ENCODE peak calls at places on chromosomes 2 and 18, in nine cellular contexts. One of them, this sample, is unnamed.
A peak's percentile ranks its signal among the peaks of the same experiment; 100 is the strongest.

GRCh38 chr18:79917351-79918088 is 33.9 kb downstream of the SLC66A2 start:
- DNase-seq in osteoblast: peak; percentile 62
- DNase-seq in type B pancreatic cell: peak; percentile 62
- DNase-seq in omental fat pad: peak; percentile 11
- DNase-seq in progenitor cell of endocrine pancreas: no peak
- DNase-seq in stomach: no peak
- DNase-seq in GM12864: no peak
- DNase-seq in AG10803: no peak
- DNase-seq in fibroblast of the aortic adventitia: no peak
- DNase-seq in this sample: no peak

GRCh38 chr18:76687271-76688006 is 134.9 kb upstream of the ZNF236 start:
- DNase-seq in AG10803: no peak
- DNase-seq in type B pancreatic cell: no peak
- DNase-seq in progenitor cell of endocrine pancreas: no peak
- DNase-seq in GM12864: no peak
- DNase-seq in fibroblast of the aortic adventitia: no peak
- DNase-seq in osteoblast: peak; percentile 43
- DNase-seq in stomach: no peak
- DNase-seq in omental fat pad: no peak
- DNase-seq in this sample: peak; percentile 41

GRCh38 chr2:174138161-174138560 is 110.2 kb downstream of the OLA1 start:
- DNase-seq in fibroblast of the aortic adventitia: no peak
- DNase-seq in osteoblast: no peak
- DNase-seq in GM12864: no peak
- DNase-seq in progenitor cell of endocrine pancreas: no peak
- DNase-seq in AG10803: no peak
- DNase-seq in stomach: no peak
- DNase-seq in omental fat pad: no peak
- DNase-seq in type B pancreatic cell: no peak
- DNase-seq in this sample: no peak

GRCh38 chr2:121220995-121221394 is 64.0 kb downstream of the TFCP2L1 start:
- DNase-seq in progenitor cell of endocrine pancreas: no peak
- DNase-seq in osteoblast: no peak
- DNase-seq in stomach: no peak
- DNase-seq in omental fat pad: no peak
- DNase-seq in fibroblast of the aortic adventitia: no peak
- DNase-seq in GM12864: no peak
- DNase-seq in AG10803: no peak
- DNase-seq in type B pancreatic cell: no peak
- DNase-seq in this sample: peak; percentile 26

GRCh38 chr2:83365476-83365875 is 1093.6 kb downstream of the SUCLG1 start:
- DNase-seq in type B pancreatic cell: no peak
- DNase-seq in AG10803: peak; percentile 48
- DNase-seq in stomach: no peak
- DNase-seq in progenitor cell of endocrine pancreas: no peak
- DNase-seq in GM12864: no peak
- DNase-seq in fibroblast of the aortic adventitia: no peak
- DNase-seq in osteoblast: no peak
- DNase-seq in omental fat pad: no peak
- DNase-seq in this sample: no peak

GRCh38 chr2:602571-603366 is 74.4 kb downstream of the TMEM18 start:
- DNase-seq in omental fat pad: no peak
- DNase-seq in stomach: no peak
- DNase-seq in type B pancreatic cell: no peak
- DNase-seq in progenitor cell of endocrine pancreas: no peak
- DNase-seq in GM12864: no peak
- DNase-seq in osteoblast: no peak
- DNase-seq in fibroblast of the aortic adventitia: no peak
- DNase-seq in AG10803: no peak
- DNase-seq in this sample: peak; percentile 68

GRCh38 chr2:62158444-62159121 is 37.3 kb upstream of the B3GNT2 start:
- DNase-seq in stomach: no peak
- DNase-seq in GM12864: no peak
- DNase-seq in type B pancreatic cell: no peak
- DNase-seq in omental fat pad: no peak
- DNase-seq in osteoblast: no peak
- DNase-seq in fibroblast of the aortic adventitia: no peak
- DNase-seq in progenitor cell of endocrine pancreas: no peak
- DNase-seq in AG10803: no peak
- DNase-seq in this sample: no peak

GRCh38 chr2:17894005-17894404 is 15.5 kb downstream of the KCNS3 start:
- DNase-seq in omental fat pad: no peak
- DNase-seq in GM12864: no peak
- DNase-seq in osteoblast: no peak
- DNase-seq in fibroblast of the aortic adventitia: no peak
- DNase-seq in type B pancreatic cell: no peak
- DNase-seq in progenitor cell of endocrine pancreas: no peak
- DNase-seq in stomach: no peak
- DNase-seq in AG10803: no peak
- DNase-seq in this sample: no peak

GRCh38 chr2:113132622-113133021 is 5.2 kb downstream of the IL1RN start:
- DNase-seq in progenitor cell of endocrine pancreas: no peak
- DNase-seq in type B pancreatic cell: no peak
- DNase-seq in osteoblast: no peak
- DNase-seq in GM12864: no peak
- DNase-seq in stomach: no peak
- DNase-seq in omental fat pad: no peak
- DNase-seq in fibroblast of the aortic adventitia: no peak
- DNase-seq in AG10803: no peak
- DNase-seq in this sample: no peak

GRCh38 chr2:38619458-38620164 is 16.9 kb upstream of the HNRNPLL start:
- DNase-seq in GM12864: no peak
- DNase-seq in omental fat pad: no peak
- DNase-seq in progenitor cell of endocrine pancreas: no peak
- DNase-seq in fibroblast of the aortic adventitia: peak; percentile 63
- DNase-seq in stomach: no peak
- DNase-seq in type B pancreatic cell: no peak
- DNase-seq in osteoblast: no peak
- DNase-seq in AG10803: peak; percentile 29
- DNase-seq in this sample: no peak

GRCh38 chr2:232883116-232883721 is 13.2 kb downstream of the SNORC start:
- DNase-seq in type B pancreatic cell: no peak
- DNase-seq in osteoblast: peak; percentile 71
- DNase-seq in progenitor cell of endocrine pancreas: no peak
- DNase-seq in stomach: no peak
- DNase-seq in fibroblast of the aortic adventitia: no peak
- DNase-seq in AG10803: no peak
- DNase-seq in GM12864: no peak
- DNase-seq in omental fat pad: no peak
- DNase-seq in this sample: no peak

DNA sequence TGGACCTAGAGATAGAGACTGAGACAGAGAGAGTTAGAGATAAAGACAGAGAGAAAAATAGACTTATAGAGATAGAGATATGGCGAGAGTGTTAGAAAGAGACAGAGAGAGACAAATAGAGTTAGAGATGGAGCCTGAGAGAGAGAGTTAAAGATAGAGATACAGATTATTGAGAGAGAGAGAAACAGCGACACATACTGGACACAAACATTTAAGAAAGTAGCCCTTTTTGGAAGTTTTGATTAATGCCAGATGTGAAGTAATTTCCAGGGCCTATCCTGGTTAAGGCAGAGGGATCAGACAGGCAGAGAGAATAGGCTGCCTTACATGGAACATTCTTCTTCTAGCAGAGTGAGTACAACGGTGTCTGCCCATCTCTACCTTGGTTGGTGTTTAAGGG is 311.6 kb upstream of the CDH7 start:
- DNase-seq in fibroblast of the aortic adventitia: no peak
- DNase-seq in omental fat pad: no peak
- DNase-seq in AG10803: no peak
- DNase-seq in GM12864: no peak
- DNase-seq in stomach: no peak
- DNase-seq in type B pancreatic cell: no peak
- DNase-seq in osteoblast: no peak
- DNase-seq in progenitor cell of endocrine pancreas: no peak
- DNase-seq in this sample: no peak
- TF ChIP-seq CTCF in fibroblast of the aortic adventitia: no peak
- TF ChIP-seq CTCF in omental fat pad: no peak
- TF ChIP-seq CTCF in AG10803: no peak
- TF ChIP-seq CTCF in GM12864: no peak
- TF ChIP-seq CTCF in stomach: no peak
- TF ChIP-seq CTCF in type B pancreatic cell: peak; percentile 62
- TF ChIP-seq CTCF in osteoblast: no peak
- TF ChIP-seq CTCF in progenitor cell of endocrine pancreas: peak; percentile 28
- TF ChIP-seq CTCF in this sample: no peak

GRCh38 chr2:27379383-27379839 is 1.1 kb downstream of the ZNF513 start:
- DNase-seq in osteoblast: no peak
- DNase-seq in type B pancreatic cell: no peak
- DNase-seq in GM12864: no peak
- DNase-seq in stomach: no peak
- DNase-seq in progenitor cell of endocrine pancreas: no peak
- DNase-seq in fibroblast of the aortic adventitia: peak; percentile 25
- DNase-seq in omental fat pad: no peak
- DNase-seq in AG10803: no peak
- DNase-seq in this sample: no peak

GRCh38 chr2:27377618-27378095 is 2.9 kb downstream of the ZNF513 start:
- DNase-seq in AG10803: no peak
- DNase-seq in type B pancreatic cell: no peak
- DNase-seq in stomach: no peak
- DNase-seq in GM12864: no peak
- DNase-seq in fibroblast of the aortic adventitia: no peak
- DNase-seq in osteoblast: no peak
- DNase-seq in progenitor cell of endocrine pancreas: no peak
- DNase-seq in omental fat pad: no peak
- DNase-seq in this sample: no peak

GRCh38 chr2:27376866-27377617 is 3.5 kb downstream of the ZNF513 start:
- DNase-seq in osteoblast: no peak
- DNase-seq in type B pancreatic cell: no peak
- DNase-seq in stomach: no peak
- DNase-seq in AG10803: no peak
- DNase-seq in fibroblast of the aortic adventitia: no peak
- DNase-seq in progenitor cell of endocrine pancreas: no peak
- DNase-seq in GM12864: no peak
- DNase-seq in omental fat pad: no peak
- DNase-seq in this sample: no peak

GRCh38 chr2:27378809-27379290 is 1.7 kb downstream of the ZNF513 start:
- DNase-seq in progenitor cell of endocrine pancreas: no peak
- DNase-seq in fibroblast of the aortic adventitia: no peak
- DNase-seq in omental fat pad: no peak
- DNase-seq in GM12864: no peak
- DNase-seq in AG10803: no peak
- DNase-seq in type B pancreatic cell: no peak
- DNase-seq in stomach: no peak
- DNase-seq in osteoblast: peak; percentile 74
- DNase-seq in this sample: no peak

GRCh38 chr2:27378096-27378808 is 2.3 kb downstream of the ZNF513 start:
- DNase-seq in omental fat pad: no peak
- DNase-seq in stomach: no peak
- DNase-seq in type B pancreatic cell: no peak
- DNase-seq in AG10803: peak; percentile 27
- DNase-seq in osteoblast: no peak
- DNase-seq in GM12864: no peak
- DNase-seq in fibroblast of the aortic adventitia: no peak
- DNase-seq in progenitor cell of endocrine pancreas: no peak
- DNase-seq in this sample: peak; percentile 34
- TF ChIP-seq CTCF in omental fat pad: no peak
- TF ChIP-seq CTCF in stomach: no peak
- TF ChIP-seq CTCF in type B pancreatic cell: no peak
- TF ChIP-seq CTCF in AG10803: peak; percentile 13
- TF ChIP-seq CTCF in osteoblast: peak; percentile 38
- TF ChIP-seq CTCF in GM12864: peak; percentile 18
- TF ChIP-seq CTCF in fibroblast of the aortic adventitia: no peak
- TF ChIP-seq CTCF in progenitor cell of endocrine pancreas: no peak
- TF ChIP-seq CTCF in this sample: no peak

GRCh38 chr18:11324510-11324909 is 175.1 kb upstream of the PIEZO2 start:
- DNase-seq in fibroblast of the aortic adventitia: peak; percentile 72
- DNase-seq in AG10803: no peak
- DNase-seq in progenitor cell of endocrine pancreas: no peak
- DNase-seq in type B pancreatic cell: no peak
- DNase-seq in omental fat pad: no peak
- DNase-seq in GM12864: no peak
- DNase-seq in osteoblast: no peak
- DNase-seq in stomach: no peak
- DNase-seq in this sample: no peak

GRCh38 chr18:11323359-11323819 is 174.0 kb upstream of the PIEZO2 start:
- DNase-seq in GM12864: no peak
- DNase-seq in type B pancreatic cell: no peak
- DNase-seq in osteoblast: no peak
- DNase-seq in AG10803: peak; percentile 28
- DNase-seq in omental fat pad: no peak
- DNase-seq in progenitor cell of endocrine pancreas: no peak
- DNase-seq in stomach: no peak
- DNase-seq in fibroblast of the aortic adventitia: peak; percentile 83
- DNase-seq in this sample: peak; percentile 6

GRCh38 chr18:11320981-11321380 is 171.6 kb upstream of the PIEZO2 start:
- DNase-seq in stomach: no peak
- DNase-seq in fibroblast of the aortic adventitia: peak; percentile 24
- DNase-seq in osteoblast: no peak
- DNase-seq in GM12864: no peak
- DNase-seq in type B pancreatic cell: no peak
- DNase-seq in AG10803: peak; percentile 78
- DNase-seq in progenitor cell of endocrine pancreas: no peak
- DNase-seq in omental fat pad: no peak
- DNase-seq in this sample: no peak

GRCh38 chr18:11322006-11322405 is 172.6 kb upstream of the PIEZO2 start:
- DNase-seq in omental fat pad: no peak
- DNase-seq in fibroblast of the aortic adventitia: no peak
- DNase-seq in AG10803: no peak
- DNase-seq in osteoblast: no peak
- DNase-seq in stomach: no peak
- DNase-seq in type B pancreatic cell: no peak
- DNase-seq in GM12864: no peak
- DNase-seq in progenitor cell of endocrine pancreas: no peak
- DNase-seq in this sample: no peak

DNA sequence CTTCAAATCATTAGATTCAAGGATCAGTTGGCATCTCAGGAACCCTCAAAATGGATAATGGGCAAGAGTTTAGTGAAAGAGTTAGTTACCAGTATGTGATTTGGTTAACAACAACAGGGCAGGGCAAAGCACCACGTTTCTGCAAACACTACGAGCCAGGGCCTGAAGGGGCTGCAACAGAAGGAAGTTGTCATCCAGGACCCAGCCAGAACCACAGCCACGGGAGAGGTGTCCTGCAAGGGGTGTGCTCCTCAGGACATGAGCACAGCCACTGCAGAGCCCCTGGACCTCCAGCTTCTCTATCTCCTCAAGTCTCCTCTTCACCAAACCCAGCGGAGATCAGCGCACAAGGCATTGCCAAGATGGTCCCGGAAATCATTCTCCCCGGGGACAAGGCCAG is 173.3 kb upstream of the PIEZO2 start:
- DNase-seq in fibroblast of the aortic adventitia: no peak
- DNase-seq in type B pancreatic cell: no peak
- DNase-seq in GM12864: no peak
- DNase-seq in progenitor cell of endocrine pancreas: no peak
- DNase-seq in omental fat pad: no peak
- DNase-seq in stomach: no peak
- DNase-seq in osteoblast: no peak
- DNase-seq in AG10803: no peak
- DNase-seq in this sample: no peak
- TF ChIP-seq CTCF in fibroblast of the aortic adventitia: no peak
- TF ChIP-seq CTCF in type B pancreatic cell: no peak
- TF ChIP-seq CTCF in GM12864: peak; percentile 8
- TF ChIP-seq CTCF in progenitor cell of endocrine pancreas: no peak
- TF ChIP-seq CTCF in omental fat pad: no peak
- TF ChIP-seq CTCF in stomach: no peak
- TF ChIP-seq CTCF in osteoblast: no peak
- TF ChIP-seq CTCF in AG10803: no peak
- TF ChIP-seq CTCF in this sample: no peak

DNA sequence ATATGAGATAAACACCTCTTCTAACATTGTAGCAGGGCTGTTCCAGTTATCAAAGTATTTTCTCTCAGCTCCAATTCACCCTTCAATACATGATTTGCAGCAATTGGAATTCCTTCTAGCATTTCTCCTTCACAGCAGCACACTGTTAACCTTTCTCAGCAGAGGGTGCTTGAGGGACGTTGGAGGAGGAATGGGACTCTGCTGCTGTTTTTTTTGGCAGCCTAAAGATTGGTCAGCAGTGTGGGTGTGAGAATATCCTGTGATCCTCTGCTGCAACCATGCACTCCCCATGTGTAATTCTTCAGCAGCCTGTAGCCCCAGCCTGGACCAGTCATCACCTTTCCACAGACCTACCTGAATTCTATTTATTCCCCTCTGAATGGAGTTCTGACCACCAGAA is 1708.9 kb upstream of the CELF4 start:
- DNase-seq in stomach: no peak
- DNase-seq in omental fat pad: no peak
- DNase-seq in type B pancreatic cell: no peak
- DNase-seq in fibroblast of the aortic adventitia: peak; percentile 1
- DNase-seq in AG10803: no peak
- DNase-seq in GM12864: no peak
- DNase-seq in osteoblast: no peak
- DNase-seq in progenitor cell of endocrine pancreas: no peak
- DNase-seq in this sample: no peak
- TF ChIP-seq CTCF in stomach: no peak
- TF ChIP-seq CTCF in omental fat pad: no peak
- TF ChIP-seq CTCF in type B pancreatic cell: no peak
- TF ChIP-seq CTCF in fibroblast of the aortic adventitia: no peak
- TF ChIP-seq CTCF in AG10803: no peak
- TF ChIP-seq CTCF in GM12864: no peak
- TF ChIP-seq CTCF in osteoblast: no peak
- TF ChIP-seq CTCF in progenitor cell of endocrine pancreas: no peak
- TF ChIP-seq CTCF in this sample: no peak

This sample was measured in Calu3.